ENCODE peak calls at places on chromosomes 1 and 21, in nine cellular contexts. D, C, R, B, O, U, F, G and E are unnamed samples.

GRCh38 chr1:96596226-96596625 is 125.4 kb upstream of the PTBP2 start:
- DNase-seq in D (no peak), C (peak), R (no peak), B (peak), O (peak), U (no peak), F (peak), G (peak), E (no peak)

GRCh38 chr21:35145626-35146236 is 96.6 kb upstream of the RUNX1 start:
- DNase-seq in D (no peak), C (no peak), R (no peak), B (no peak), O (no peak), U (no peak), F (no peak), G (no peak), E (no peak)

GRCh38 chr21:24955275-24955961 is 651.9 kb downstream of the MRPL39 start:
- DNase-seq in D (no peak), C (no peak), R (no peak), B (peak), O (peak), U (no peak), F (no peak), G (no peak), E (no peak)

GRCh38 chr1:28982198-28982597 is 67.8 kb downstream of the EPB41 start:
- DNase-seq in D (no peak), C (no peak), R (no peak), B (no peak), O (no peak), U (no peak), F (no peak), G (no peak), E (no peak)

GRCh38 chr1:240888787-240889048 is 276.8 kb upstream of the GREM2 start:
- DNase-seq in D (no peak), C (no peak), R (no peak), B (no peak), O (no peak), U (no peak), F (no peak), G (no peak), E (no peak)

GRCh38 chr1:16130827-16131226 is 25.0 kb downstream of the EPHA2 start:
- DNase-seq in D (no peak), C (no peak), R (no peak), B (no peak), O (no peak), U (no peak), F (no peak), G (no peak), E (no peak)

GRCh38 chr1:55622071-55622470 is 406.9 kb upstream of the USP24 start:
- DNase-seq in D (no peak), C (no peak), R (no peak), B (no peak), O (no peak), U (no peak), F (no peak), G (no peak), E (no peak)

GRCh38 chr21:15616864-15617574 is 112.8 kb upstream of the USP25 start:
- DNase-seq in D (no peak), C (no peak), R (peak), B (no peak), O (no peak), U (no peak), F (peak), G (no peak), E (no peak)

GRCh38 chr1:231157311-231157710 is 4.5 kb upstream of the TRIM67 start:
- DNase-seq in D (no peak), C (no peak), R (no peak), B (no peak), O (no peak), U (no peak), F (no peak), G (no peak), E (no peak)

GRCh38 chr1:177858222-177858894 is 111.5 kb downstream of the SEC16B start:
- DNase-seq in D (no peak), C (no peak), R (peak), B (no peak), O (no peak), U (no peak), F (no peak), G (no peak), E (no peak)

GRCh38 chr1:40067023-40067422 is 26.5 kb downstream of the CAP1 start:
- DNase-seq in D (no peak), C (no peak), R (no peak), B (no peak), O (no peak), U (no peak), F (no peak), G (no peak), E (no peak)

GRCh38 chr1:226364129-226364899 is 43.6 kb downstream of the PARP1 start:
- DNase-seq in D (no peak), C (no peak), R (no peak), B (no peak), O (no peak), U (peak), F (no peak), G (no peak), E (no peak)

GRCh38 chr1:22457836-22458235 is 6.2 kb downstream of the ZBTB40 start:
- DNase-seq in D (no peak), C (no peak), R (no peak), B (no peak), O (no peak), U (no peak), F (no peak), G (no peak), E (no peak)

GRCh38 chr1:53956308-53957168 is 10.4 kb downstream of the LRRC42 start:
- DNase-seq in D (no peak), C (no peak), R (no peak), B (no peak), O (no peak), U (no peak), F (no peak), G (peak), E (no peak)

DNA sequence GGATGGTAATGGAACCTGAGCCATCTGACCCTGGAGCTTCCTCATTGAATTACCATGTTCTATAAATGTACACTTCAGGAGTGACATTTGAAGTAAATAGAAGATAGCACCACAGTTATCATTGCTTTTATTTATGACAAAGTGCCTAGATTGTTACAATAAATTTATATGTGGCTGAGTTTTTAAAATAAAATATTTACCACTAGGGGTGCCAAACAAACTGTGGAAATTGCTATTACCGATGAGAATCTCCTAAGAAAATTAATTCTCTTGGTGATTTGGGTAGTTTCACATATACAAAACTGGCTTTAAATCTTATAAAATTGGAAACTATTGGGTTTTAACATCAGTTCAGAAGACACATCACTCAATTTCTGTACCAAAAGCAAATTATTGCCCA is 1.4 kb upstream of the TNR start:
- DNase-seq in D (no peak), C (no peak), R (no peak), B (no peak), O (no peak), U (no peak), F (no peak), G (no peak), E (no peak)
- TF ChIP-seq CTCF in D (peak), C (peak), R (no peak), B (no peak), O (no peak), U (no peak), F (no peak), G (peak), E (no peak)

DNA sequence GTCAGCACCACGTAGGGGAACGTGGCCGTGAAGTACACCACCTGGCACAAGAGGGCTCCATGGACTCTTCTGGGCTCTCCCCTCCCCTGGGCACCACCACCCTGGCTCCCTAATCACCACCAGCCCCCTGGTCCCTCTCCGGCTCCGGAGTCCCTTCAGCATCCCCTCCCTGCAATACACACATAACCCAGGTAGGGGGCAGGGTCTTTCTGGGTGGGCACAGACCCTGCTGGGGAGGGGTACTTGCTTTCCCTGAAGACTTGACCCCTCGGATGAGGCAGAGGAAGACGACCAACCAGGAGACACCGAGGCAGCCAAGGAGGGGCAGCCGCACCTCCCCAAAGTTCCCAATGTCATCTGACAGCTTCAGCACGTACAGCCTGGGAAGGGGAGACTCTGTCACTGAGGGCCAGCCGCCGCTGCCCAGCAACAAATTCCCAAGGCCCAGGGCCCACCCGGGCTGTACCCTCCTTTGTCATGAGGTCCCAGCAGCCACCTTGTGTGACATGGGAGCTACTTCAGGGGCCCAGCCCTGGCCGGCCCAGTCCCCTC is 11.3 kb downstream of the CCDC24 start:
- DNase-seq in D (no peak), C (no peak), R (no peak), B (no peak), O (no peak), U (no peak), F (no peak), G (no peak), E (no peak)
- TF ChIP-seq CTCF in D (peak), C (peak), R (no peak), B (peak), O (no peak), U (no peak), F (peak), G (no peak), E (no peak)

GRCh38 chr1:13546791-13547190 is 33.0 kb upstream of the LRRC38 start:
- DNase-seq in D (no peak), C (no peak), R (no peak), B (no peak), O (no peak), U (no peak), F (no peak), G (no peak), E (no peak)

GRCh38 chr1:13549521-13549920 is 34.1 kb upstream of the PDPN start:
- DNase-seq in D (no peak), C (no peak), R (no peak), B (no peak), O (no peak), U (no peak), F (no peak), G (no peak), E (no peak)

GRCh38 chr1:13549021-13549420 is 34.6 kb upstream of the PDPN start:
- DNase-seq in D (no peak), C (no peak), R (no peak), B (no peak), O (no peak), U (no peak), F (no peak), G (no peak), E (no peak)

GRCh38 chr1:13548281-13548680 is 34.5 kb upstream of the LRRC38 start:
- DNase-seq in D (no peak), C (no peak), R (no peak), B (no peak), O (no peak), U (no peak), F (no peak), G (no peak), E (no peak)

GRCh38 chr1:13550663-13551062 is 33.0 kb upstream of the PDPN start:
- DNase-seq in D (no peak), C (no peak), R (no peak), B (no peak), O (no peak), U (no peak), F (no peak), G (no peak), E (no peak)
- TF ChIP-seq CTCF in D (no peak), C (no peak), R (no peak), B (no peak), O (no peak), U (no peak), F (no peak), G (no peak), E (no peak)

GRCh38 chr21:38236232-38236631 is 20.6 kb upstream of the KCNJ15 start:
- DNase-seq in D (no peak), C (no peak), R (no peak), B (no peak), O (no peak), U (no peak), F (peak), G (no peak), E (no peak)
- TF ChIP-seq CTCF in D (peak), C (no peak), R (no peak), B (no peak), O (no peak), U (no peak), F (peak), G (no peak), E (no peak)

GRCh38 chr1:190439447-190439846 is 38.2 kb downstream of the BRINP3 start:
- DNase-seq in D (no peak), C (no peak), R (no peak), B (no peak), O (no peak), U (no peak), F (no peak), G (no peak), E (no peak)

DNA sequence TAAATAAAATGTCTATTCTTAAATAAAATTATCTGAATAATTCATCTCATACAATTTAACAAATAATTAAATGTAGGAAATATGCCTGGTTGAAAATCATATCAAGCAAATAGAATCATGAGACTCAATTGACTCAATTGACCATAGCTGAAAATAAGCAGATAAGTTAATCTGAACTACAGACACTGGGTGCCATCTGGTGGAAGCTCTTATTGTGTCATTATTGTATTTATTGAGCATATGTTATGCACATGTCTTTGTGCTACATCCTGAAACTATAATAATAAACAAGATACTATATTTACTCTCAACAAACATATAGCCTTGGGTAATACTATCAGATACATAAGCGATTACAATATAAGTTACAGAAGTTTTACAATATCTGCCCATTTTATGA is 41.0 kb downstream of the BRINP3 start:
- DNase-seq in D (no peak), C (peak), R (no peak), B (peak), O (peak), U (no peak), F (peak), G (peak), E (no peak)
- TF ChIP-seq CTCF in D (peak), C (peak), R (no peak), B (peak), O (no peak), U (no peak), F (peak), G (peak), E (no peak)

GRCh38 chr1:11673089-11673769 is 7.7 kb downstream of the MAD2L2 start:
- DNase-seq in D (no peak), C (no peak), R (no peak), B (no peak), O (no peak), U (no peak), F (no peak), G (no peak), E (no peak)

GRCh38 chr1:11675362-11675761 is 5.6 kb downstream of the MAD2L2 start:
- DNase-seq in D (no peak), C (no peak), R (no peak), B (no peak), O (no peak), U (no peak), F (no peak), G (no peak), E (no peak)

GRCh38 chr1:11674488-11674887 is 6.5 kb downstream of the MAD2L2 start:
- DNase-seq in D (no peak), C (no peak), R (no peak), B (no peak), O (no peak), U (no peak), F (no peak), G (no peak), E (no peak)

GRCh38 chr1:11678442-11678841 is 2.5 kb downstream of the MAD2L2 start:
- DNase-seq in D (no peak), C (no peak), R (no peak), B (no peak), O (no peak), U (no peak), F (no peak), G (no peak), E (no peak)

GRCh38 chr1:11676386-11677103 is 4.4 kb downstream of the MAD2L2 start:
- DNase-seq in D (no peak), C (no peak), R (no peak), B (no peak), O (no peak), U (no peak), F (no peak), G (no peak), E (no peak)
- TF ChIP-seq CTCF in D (no peak), C (peak), R (no peak), B (no peak), O (no peak), U (no peak), F (no peak), G (no peak), E (no peak)

GRCh38 chr1:56795864-56796263 is 23.3 kb downstream of the FYB2 start:
- DNase-seq in D (no peak), C (no peak), R (no peak), B (no peak), O (no peak), U (no peak), F (no peak), G (no peak), E (no peak)
- TF ChIP-seq CTCF in D (no peak), C (no peak), R (no peak), B (no peak), O (no peak), U (no peak), F (no peak), G (no peak), E (no peak)

GRCh38 chr1:169108897-169109560 is 2.5 kb downstream of the ATP1B1 start:
- DNase-seq in D (no peak), C (peak), R (no peak), B (peak), O (peak), U (peak), F (peak), G (no peak), E (no peak)
- TF ChIP-seq CTCF in D (peak), C (peak), R (peak), B (peak), O (no peak), U (peak), F (peak), G (peak), E (no peak)

GRCh38 chr21:43312011-43312410 is 114.9 kb downstream of the SIK1 start:
- DNase-seq in D (no peak), C (peak), R (no peak), B (no peak), O (peak), U (no peak), F (no peak), G (no peak), E (no peak)

GRCh38 chr21:43311303-43311817 is 115.6 kb downstream of the SIK1 start:
- DNase-seq in D (no peak), C (peak), R (no peak), B (no peak), O (peak), U (no peak), F (no peak), G (no peak), E (no peak)

GRCh38 chr21:43313939-43314405 is 113.0 kb downstream of the SIK1 start:
- DNase-seq in D (no peak), C (no peak), R (no peak), B (peak), O (no peak), U (no peak), F (no peak), G (no peak), E (no peak)

GRCh38 chr21:43313221-43313938 is 113.6 kb downstream of the SIK1 start:
- DNase-seq in D (no peak), C (peak), R (no peak), B (no peak), O (no peak), U (no peak), F (no peak), G (no peak), E (no peak)

GRCh38 chr21:43312751-43313169 is 114.2 kb downstream of the SIK1 start:
- DNase-seq in D (no peak), C (peak), R (no peak), B (no peak), O (peak), U (no peak), F (no peak), G (no peak), E (no peak)
- TF ChIP-seq CTCF in D (no peak), C (no peak), R (no peak), B (no peak), O (no peak), U (no peak), F (no peak), G (no peak), E (no peak)